ENCODE peak calls at places on chromosome 11, in nine cellular contexts. U is suprapubic skin; T is uterus; V is AG08396; Q is A549; Y is Ammon's horn; L is stimulated activated CD4-positive, alpha-beta T cell treated with anti-CD3 and anti-CD28 coated beads, Interleukin-4, amount 100 ng/mL, for 1 hour; P is stimulated activated effector memory CD8-positive, alpha-beta T cell treated with anti-CD3 and anti-CD28 coated beads, Interleukin-12 subunit alpha, Interleukin-12 subunit beta, amount 100 ng/mL, for 72 hours; H is cardiac fibroblast. B is an unnamed sample.

GRCh38 chr11:37142591-37142990 is 544.6 kb upstream of the RAG2 start:
- DNase-seq in U (no peak), L (no peak), V (no peak), P (no peak), Q (no peak), T (no peak), Y (no peak), H (no peak), B (no peak)

GRCh38 chr11:3135491-3136440 is 29.3 kb downstream of the OSBPL5 start:
- DNase-seq in Q (no peak), Y (no peak), V (no peak), H (no peak), P (no peak), L (peak), T (peak), U (peak), B (no peak)

GRCh38 chr11:3723014-3723708 is 52.0 kb upstream of the CHRNA10 start:
- DNase-seq in T (peak), Q (peak), H (peak), V (peak), U (no peak), Y (no peak), L (no peak), P (no peak), B (no peak)

GRCh38 chr11:33110083-33110482 is 51.2 kb downstream of the CSTF3 start:
- DNase-seq in L (no peak), Y (no peak), V (no peak), H (no peak), Q (no peak), P (no peak), T (no peak), U (no peak), B (no peak)

GRCh38 chr11:67482275-67482735 is 521 bp upstream of the AIP start:
- DNase-seq in Q (no peak), H (no peak), P (no peak), V (no peak), L (no peak), T (no peak), Y (no peak), U (no peak), B (no peak)

GRCh38 chr11:5618807-5619206 is 6.0 kb upstream of the TRIM34 start:
- DNase-seq in V (peak), L (no peak), T (no peak), H (peak), P (no peak), Y (no peak), Q (peak), U (no peak), B (no peak)

GRCh38 chr11:102476812-102477211 is 24.2 kb upstream of the TMEM123 start:
- DNase-seq in T (no peak), V (no peak), Y (no peak), Q (no peak), H (peak), L (no peak), P (no peak), U (no peak), B (no peak)

GRCh38 chr11:22832315-22833041 is 2.9 kb upstream of the SVIP start:
- DNase-seq in T (no peak), Q (peak), V (no peak), L (no peak), P (no peak), H (peak), U (no peak), Y (peak), B (no peak)

GRCh38 chr11:118530180-118530682 is 761 bp upstream of the TMEM25 start:
- DNase-seq in L (no peak), T (no peak), P (no peak), U (no peak), Q (no peak), H (no peak), V (no peak), Y (no peak), B (no peak)

GRCh38 chr11:133794205-133794604 is 51.1 kb downstream of the SPATA19 start:
- DNase-seq in H (no peak), Q (no peak), U (no peak), V (no peak), P (no peak), T (no peak), L (no peak), Y (no peak), B (no peak)

GRCh38 chr11:8911040-8911823 is at the start of gene AKIP1:
- DNase-seq in V (peak), P (peak), T (peak), L (peak), H (peak), U (peak), Q (peak), Y (peak), B (peak)

GRCh38 chr11:1870721-1871466 is 18.0 kb downstream of the LSP1 start:
- DNase-seq in Y (peak), P (no peak), Q (no peak), V (peak), H (no peak), U (no peak), T (no peak), L (peak), B (no peak)

GRCh38 chr11:94968334-94968958 is 4.9 kb downstream of the CWC15 start:
- DNase-seq in Q (peak), U (no peak), P (no peak), H (peak), Y (no peak), V (peak), L (no peak), T (no peak), B (no peak)

GRCh38 chr11:84914511-84914910 is 712.6 kb downstream of the DLG2 start:
- DNase-seq in H (no peak), Q (no peak), T (no peak), V (no peak), L (no peak), Y (no peak), P (no peak), U (no peak), B (no peak)

GRCh38 chr11:9575531-9576240 is 2.2 kb downstream of the WEE1 start:
- DNase-seq in P (no peak), Q (no peak), T (no peak), V (no peak), H (peak), U (no peak), L (no peak), Y (no peak), B (no peak)

GRCh38 chr11:46698597-46698996 is 1.8 kb downstream of the ARHGAP1 start:
- DNase-seq in H (no peak), Y (no peak), U (no peak), V (no peak), L (no peak), Q (no peak), T (no peak), P (no peak), B (no peak)

GRCh38 chr11:69463181-69463891 is 18.1 kb upstream of the LINC01488 start:
- DNase-seq in U (no peak), L (no peak), Q (peak), P (no peak), V (peak), T (no peak), H (peak), Y (no peak), B (no peak)

GRCh38 chr11:128451651-128452470 is 135.5 kb downstream of the ETS1 start:
- DNase-seq in H (peak), Y (peak), T (no peak), P (no peak), L (no peak), V (peak), Q (no peak), U (peak), B (no peak)

GRCh38 chr11:1628506-1629325 is 859 bp upstream of the KRTAP5-5 start:
- DNase-seq in H (peak), Q (peak), T (no peak), V (peak), Y (peak), U (no peak), L (peak), P (peak), B (peak)

GRCh38 chr11:69055598-69056516 is 7.1 kb downstream of the TPCN2 start:
- DNase-seq in P (peak), Q (no peak), Y (peak), L (no peak), T (no peak), H (no peak), V (no peak), U (peak), B (peak)

GRCh38 chr11:131840542-131840941 is 470.1 kb downstream of the NTM start:
- DNase-seq in P (no peak), H (no peak), Y (no peak), L (no peak), T (no peak), Q (no peak), V (no peak), U (no peak), B (no peak)

GRCh38 chr11:125364085-125364822 is 131.8 kb downstream of the FEZ1 start:
- DNase-seq in U (no peak), Y (no peak), L (no peak), H (peak), T (no peak), Q (no peak), P (no peak), V (peak), B (no peak)

GRCh38 chr11:77729063-77729462 is 91.5 kb downstream of the RSF1 start:
- DNase-seq in U (no peak), Q (no peak), T (no peak), L (no peak), H (no peak), P (no peak), Y (no peak), V (no peak), B (no peak)

GRCh38 chr11:114607753-114608459 is 12.3 kb upstream of the NXPE4 start:
- DNase-seq in V (no peak), T (no peak), P (peak), L (no peak), H (no peak), Q (no peak), Y (no peak), U (no peak), B (no peak)

GRCh38 chr11:79419120-79419519 is 21.7 kb downstream of the TENM4 start:
- DNase-seq in V (peak), P (no peak), Y (no peak), H (peak), U (no peak), L (no peak), T (no peak), Q (peak), B (no peak)

GRCh38 chr11:122101625-122102291 is 14.3 kb downstream of the BLID start:
- DNase-seq in P (no peak), H (peak), T (peak), Q (no peak), V (peak), U (peak), L (no peak), Y (peak), B (no peak)

GRCh38 chr11:63906087-63906486 is 10.9 kb downstream of the RCOR2 start:
- DNase-seq in T (no peak), V (no peak), U (no peak), Y (no peak), H (no peak), Q (no peak), L (no peak), P (no peak), B (no peak)

GRCh38 chr11:129947474-129947873 is 52.1 kb upstream of the NFRKB start:
- DNase-seq in Q (no peak), Y (no peak), V (no peak), U (no peak), P (no peak), T (no peak), L (no peak), H (no peak), B (no peak)

GRCh38 chr11:128713595-128713994 is 19.7 kb downstream of the FLI1 start:
- DNase-seq in H (no peak), Q (no peak), L (no peak), P (no peak), Y (no peak), T (no peak), U (no peak), V (no peak), B (peak)